ENCODE peak calls at places on chromosomes 13 and 19, in nine cellular contexts. L, P, V, K, X, Q, D, H and Z are unnamed samples.

GRCh38 chr19:51259348-51260245 is 8.7 kb downstream of the SIGLECL1 start:
- DNase-seq in L (peak), P (peak), V (peak), K (no peak), X (peak), Q (peak), D (peak), H (peak), Z (peak)

GRCh38 chr13:90696254-90696653 is 651.2 kb upstream of the MIR17HG start:
- DNase-seq in L (no peak), P (no peak), V (no peak), K (no peak), X (no peak), Q (no peak), D (no peak), H (no peak), Z (no peak)

GRCh38 chr19:38639679-38640078 is 7.8 kb upstream of the ACTN4 start:
- DNase-seq in L (no peak), P (no peak), V (no peak), K (no peak), X (no peak), Q (no peak), D (no peak), H (no peak), Z (no peak)

GRCh38 chr13:41352935-41353801 is 42.1 kb downstream of the NAA16 start:
- DNase-seq in L (peak), P (no peak), V (no peak), K (no peak), X (peak), Q (no peak), D (peak), H (peak), Z (no peak)

GRCh38 chr19:10262771-10263170 is 8.1 kb upstream of the ICAM1 start:
- DNase-seq in L (no peak), P (no peak), V (no peak), K (no peak), X (no peak), Q (no peak), D (no peak), H (no peak), Z (no peak)

GRCh38 chr19:41545547-41545946 is 30.4 kb upstream of the CEACAM21 start:
- DNase-seq in L (no peak), P (no peak), V (no peak), K (no peak), X (no peak), Q (no peak), D (no peak), H (no peak), Z (no peak)

GRCh38 chr19:3506384-3507340 is 551 bp downstream of the FZR1 start:
- DNase-seq in L (peak), P (peak), V (peak), K (no peak), X (peak), Q (peak), D (peak), H (peak), Z (no peak)

GRCh38 chr19:28905996-28906395 is 307.0 kb downstream of the UQCRFS1 start:
- DNase-seq in L (no peak), P (no peak), V (no peak), K (no peak), X (no peak), Q (no peak), D (no peak), H (no peak), Z (no peak)

GRCh38 chr13:51894239-51894638 is 32.5 kb downstream of the CCDC70 start:
- DNase-seq in L (no peak), P (no peak), V (no peak), K (no peak), X (no peak), Q (no peak), D (peak), H (no peak), Z (no peak)

GRCh38 chr19:17615889-17616685 is 60.6 kb downstream of the COLGALT1 start:
- DNase-seq in L (no peak), P (no peak), V (no peak), K (no peak), X (no peak), Q (no peak), D (peak), H (no peak), Z (no peak)

GRCh38 chr13:20567881-20568528 is 1.0 kb downstream of the IFT88 start:
- DNase-seq in L (peak), P (no peak), V (no peak), K (no peak), X (no peak), Q (no peak), D (no peak), H (no peak), Z (no peak)

GRCh38 chr19:17807731-17808316 is 12.9 kb downstream of the B3GNT3 start:
- DNase-seq in L (no peak), P (no peak), V (no peak), K (no peak), X (peak), Q (no peak), D (peak), H (no peak), Z (no peak)

GRCh38 chr13:48116808-48117207 is 21.9 kb upstream of the MED4 start:
- DNase-seq in L (no peak), P (no peak), V (no peak), K (no peak), X (no peak), Q (no peak), D (no peak), H (no peak), Z (no peak)

GRCh38 chr19:56538761-56539263 is at the start of gene ZFP28:
- DNase-seq in L (peak), P (no peak), V (peak), K (peak), X (peak), Q (peak), D (peak), H (no peak), Z (peak)

GRCh38 chr13:54210397-54211050 is 1181.9 kb downstream of the OLFM4 start:
- DNase-seq in L (no peak), P (no peak), V (no peak), K (no peak), X (no peak), Q (no peak), D (no peak), H (no peak), Z (no peak)

GRCh38 chr19:1813197-1813836 is 1.2 kb upstream of the ATP8B3 start:
- DNase-seq in L (no peak), P (peak), V (no peak), K (no peak), X (no peak), Q (no peak), D (no peak), H (no peak), Z (no peak)
- TF ChIP-seq CTCF in L (no peak), P (no peak), V (no peak), K (no peak), X (no peak), Q (no peak), D (no peak), H (no peak), Z (no peak)

DNA sequence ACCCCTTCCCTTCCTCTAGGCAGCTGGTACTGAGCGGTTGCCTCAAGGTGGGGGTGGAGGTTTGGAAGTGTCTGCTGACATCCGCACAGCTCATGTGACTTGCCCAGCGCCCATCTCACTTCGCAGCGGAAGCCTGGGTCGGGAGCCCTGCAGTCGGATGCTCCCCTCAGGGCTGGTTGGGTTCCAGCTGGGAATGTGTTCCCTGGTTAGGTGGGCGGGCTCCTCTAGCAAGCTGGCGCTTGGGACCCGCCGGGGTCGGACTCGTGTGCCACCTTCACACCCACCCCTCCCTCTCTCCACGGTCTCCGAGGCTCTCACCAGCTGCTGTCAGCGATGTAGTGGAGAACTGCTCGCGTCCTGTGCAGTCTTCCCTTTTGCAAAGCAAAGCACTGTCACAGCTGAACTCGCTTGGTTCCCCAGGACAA is 10.2 kb downstream of the PPP1R37 start:
- DNase-seq in L (peak), P (peak), V (no peak), K (no peak), X (peak), Q (peak), D (no peak), H (peak), Z (no peak)
- H3K4me3 ChIP-seq in L (no peak), P (no peak), V (no peak), K (no peak), X (no peak), Q (peak), D (no peak), H (no peak), Z (no peak)

GRCh38 chr19:36528921-36529518 is 949 bp upstream of the ZNF260 start:
- DNase-seq in L (no peak), P (no peak), V (no peak), K (no peak), X (peak), Q (no peak), D (peak), H (peak), Z (peak)
- H3K27ac ChIP-seq in L (peak), P (no peak), V (peak), K (peak), X (peak), Q (peak), D (peak), H (peak), Z (peak)

GRCh38 chr13:44050450-44051063 is 170.9 kb downstream of the LACC1 start:
- DNase-seq in L (no peak), P (no peak), V (no peak), K (no peak), X (no peak), Q (no peak), D (peak), H (no peak), Z (no peak)

GRCh38 chr13:44054525-44054924 is 174.8 kb downstream of the LACC1 start:
- DNase-seq in L (no peak), P (no peak), V (no peak), K (no peak), X (no peak), Q (no peak), D (no peak), H (no peak), Z (no peak)

GRCh38 chr13:44051923-44052322 is 172.2 kb downstream of the LACC1 start:
- DNase-seq in L (no peak), P (no peak), V (no peak), K (no peak), X (no peak), Q (no peak), D (no peak), H (no peak), Z (no peak)

GRCh38 chr13:44051405-44051804 is 171.7 kb downstream of the LACC1 start:
- DNase-seq in L (no peak), P (no peak), V (no peak), K (no peak), X (no peak), Q (no peak), D (no peak), H (no peak), Z (no peak)

DNA sequence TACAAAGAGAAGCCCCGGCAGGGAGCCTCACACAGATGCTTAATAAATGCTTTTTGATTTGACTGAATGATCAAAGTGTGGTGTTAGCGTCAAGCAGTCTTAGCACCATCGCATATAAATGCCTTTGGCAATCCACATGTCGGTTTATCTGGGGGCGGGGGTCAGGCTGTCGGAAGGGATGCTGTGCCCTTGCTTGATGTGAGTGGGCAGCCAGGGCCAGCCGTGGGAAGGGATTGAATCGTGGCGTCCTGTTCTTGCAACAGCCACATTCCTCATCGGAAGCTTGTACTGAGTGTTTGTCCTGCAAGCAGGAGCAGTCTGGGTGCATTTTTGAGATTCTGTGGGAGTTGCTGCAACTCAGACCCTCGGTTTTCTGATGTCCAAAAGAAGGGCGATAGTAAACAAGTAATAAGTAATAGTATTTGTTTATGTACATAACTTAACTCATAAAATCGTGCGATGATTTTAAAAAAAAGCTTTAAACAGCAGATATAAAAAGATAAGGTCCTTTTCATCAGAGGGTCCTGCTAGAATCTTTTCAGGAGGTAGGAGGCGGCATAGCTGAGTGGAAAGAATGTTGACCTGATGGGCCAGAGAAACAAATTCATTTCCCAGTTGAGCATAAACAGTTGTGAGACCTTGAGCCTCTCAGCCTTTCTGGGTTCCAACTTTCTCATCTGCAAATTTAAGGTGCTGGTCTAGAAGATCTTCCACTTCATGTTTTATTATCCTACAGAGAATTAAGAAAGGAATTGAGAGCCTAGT is 173.3 kb downstream of the LACC1 start:
- DNase-seq in L (peak), P (peak), V (peak), K (no peak), X (no peak), Q (peak), D (peak), H (no peak), Z (no peak)
- TF ChIP-seq CTCF in L (peak), P (no peak), V (no peak), K (no peak), X (no peak), Q (no peak), D (no peak), H (no peak), Z (no peak)

DNA sequence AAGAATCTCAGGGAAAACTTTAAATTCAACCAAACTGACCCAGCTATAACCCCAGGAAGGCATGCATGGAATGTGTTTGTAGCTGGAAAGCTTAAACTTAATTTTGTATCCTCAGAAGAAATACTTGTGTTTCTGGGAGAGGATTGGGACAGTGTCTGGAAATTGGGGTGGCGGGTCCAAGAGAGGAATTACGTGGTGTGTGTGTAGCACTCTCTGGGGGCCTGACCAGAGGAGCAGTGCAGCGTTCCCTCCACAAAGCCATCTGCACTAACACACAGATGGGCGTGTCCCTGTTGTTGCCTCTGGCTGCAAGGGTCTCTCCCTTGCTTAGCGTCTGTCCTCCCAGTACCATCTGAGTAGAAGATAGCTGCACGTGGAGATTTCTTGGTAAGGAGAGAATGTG is 6.4 kb downstream of the GARRE1 start:
- DNase-seq in L (no peak), P (no peak), V (no peak), K (no peak), X (no peak), Q (no peak), D (peak), H (no peak), Z (peak)
- H3K4me3 ChIP-seq in L (no peak), P (no peak), V (no peak), K (no peak), X (no peak), Q (no peak), D (no peak), H (no peak), Z (no peak)

DNA sequence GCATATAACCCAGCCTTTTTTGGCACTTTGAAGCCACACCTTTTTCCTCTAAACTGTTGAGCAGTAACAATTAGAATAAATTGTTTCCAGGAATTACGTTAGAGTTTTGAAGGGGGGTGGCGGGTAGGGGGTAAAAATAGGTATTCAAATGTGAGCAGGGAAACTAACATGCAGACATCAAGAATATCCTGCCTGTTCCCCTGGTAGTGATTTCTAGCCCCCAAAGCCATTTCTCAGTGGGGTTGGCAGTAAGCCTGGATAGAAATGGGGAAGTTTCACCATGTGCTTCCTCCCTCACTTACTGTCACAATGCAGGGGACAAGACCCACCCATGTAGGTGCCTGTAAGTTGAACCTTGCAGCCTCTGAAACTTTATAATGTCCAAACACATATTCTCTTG is 3.8 kb downstream of the DOCK9 start:
- DNase-seq in L (no peak), P (no peak), V (no peak), K (no peak), X (peak), Q (no peak), D (no peak), H (no peak), Z (no peak)
- H3K27ac ChIP-seq in L (peak), P (no peak), V (no peak), K (no peak), X (peak), Q (peak), D (no peak), H (no peak), Z (no peak)

GRCh38 chr13:79772811-79773210 is 291.9 kb downstream of the NDFIP2 start:
- DNase-seq in L (no peak), P (no peak), V (no peak), K (no peak), X (no peak), Q (no peak), D (no peak), H (no peak), Z (no peak)

GRCh38 chr13:79777504-79777903 is 296.5 kb downstream of the NDFIP2 start:
- DNase-seq in L (no peak), P (no peak), V (no peak), K (no peak), X (no peak), Q (no peak), D (no peak), H (no peak), Z (no peak)

GRCh38 chr13:79779061-79779460 is 298.1 kb downstream of the NDFIP2 start:
- DNase-seq in L (no peak), P (no peak), V (no peak), K (no peak), X (no peak), Q (no peak), D (no peak), H (no peak), Z (no peak)

GRCh38 chr13:79776538-79776937 is 295.6 kb downstream of the NDFIP2 start:
- DNase-seq in L (no peak), P (no peak), V (no peak), K (no peak), X (no peak), Q (no peak), D (no peak), H (no peak), Z (no peak)

DNA sequence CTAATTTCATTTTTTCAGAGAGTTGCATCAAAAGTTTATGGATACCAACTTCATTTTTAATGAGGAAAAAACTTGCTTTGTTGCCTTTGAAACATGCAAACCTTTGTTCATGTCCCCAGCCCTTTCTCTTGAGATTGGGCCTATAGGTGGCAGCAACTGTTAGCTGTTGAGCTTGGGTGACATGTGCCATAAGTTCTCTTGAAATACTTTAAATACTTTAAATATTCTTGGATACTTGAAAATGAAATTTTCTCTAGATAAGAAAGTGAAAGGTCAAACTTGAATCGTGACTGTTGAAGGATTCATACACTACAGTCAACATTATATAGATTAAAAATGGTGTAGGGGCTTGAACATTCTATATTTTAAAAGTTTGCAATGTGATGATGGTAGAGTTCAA is 294.9 kb downstream of the NDFIP2 start:
- DNase-seq in L (peak), P (no peak), V (peak), K (no peak), X (no peak), Q (no peak), D (peak), H (peak), Z (peak)
- TF ChIP-seq CTCF in L (peak), P (no peak), V (peak), K (peak), X (peak), Q (peak), D (peak), H (peak), Z (peak)

GRCh38 chr13:55654243-55654642 is 1486.5 kb upstream of the PRR20A start:
- DNase-seq in L (no peak), P (no peak), V (no peak), K (no peak), X (no peak), Q (no peak), D (peak), H (no peak), Z (no peak)
- H3K4me3 ChIP-seq in L (no peak), P (no peak), V (no peak), K (no peak), X (no peak), Q (no peak), D (peak), H (no peak), Z (no peak)